ENCODE peak calls at places on chromosomes 11 and 22, in four cellular contexts. J is ovary, O is left lung, G is aorta. R is an unnamed sample. For H3K4me1, the result is how much of the 10 kb centered on the place peaks cover.

GRCh38 chr22:33925194-33925593 is 4.9 kb upstream of the LARGE1 start:
- DNase-seq in O (no peak), J (no peak), G (no peak), R (no peak)

GRCh38 chr22:20425821-20426615 is 11.6 kb downstream of the SCARF2 start:
- DNase-seq in O (peak), J (no peak), G (peak), R (no peak)

GRCh38 chr11:36460220-36460619 is 49.9 kb downstream of the TRAF6 start:
- DNase-seq in O (no peak), G (no peak), J (no peak), R (no peak)

GRCh38 chr11:120079750-120080610 is 57.9 kb downstream of the TRIM29 start:
- DNase-seq in G (no peak), J (peak), O (no peak), R (no peak)

GRCh38 chr22:37435970-37436603 is 8.8 kb upstream of the ELFN2 start:
- DNase-seq in G (peak), J (no peak), O (no peak), R (no peak)

GRCh38 chr11:69253028-69253427 is 40.9 kb upstream of the MYEOV start:
- DNase-seq in O (no peak), J (no peak), G (no peak), R (peak)

GRCh38 chr11:14449302-14449714 is 50.3 kb downstream of the COPB1 start:
- DNase-seq in G (no peak), O (no peak), J (no peak), R (peak)

GRCh38 chr11:8872017-8872416 is 39.0 kb upstream of the AKIP1 start:
- DNase-seq in J (peak), O (no peak), G (no peak), R (no peak)

GRCh38 chr11:11167806-11168205 is 185.2 kb downstream of the CSNK2A3 start:
- DNase-seq in J (no peak), G (no peak), O (no peak), R (no peak)

GRCh38 chr11:65851083-65851579 is 6.8 kb downstream of the CFL1 start:
- DNase-seq in O (no peak), J (peak), G (no peak), R (peak)

GRCh38 chr11:73647459-73648100 is 1.2 kb downstream of the PLEKHB1 start:
- DNase-seq in O (peak), G (peak), J (peak), R (no peak)

GRCh38 chr22:37244114-37244921 is at the start of gene RAC2:
- DNase-seq in O (peak), J (peak), G (peak), R (no peak)

GRCh38 chr22:35089139-35089538 is 23.2 kb downstream of the ISX start:
- DNase-seq in J (no peak), G (no peak), O (no peak), R (no peak)

GRCh38 chr11:29333993-29334780 is 682.6 kb downstream of the KCNA4 start:
- DNase-seq in J (no peak), G (no peak), O (no peak), R (peak)

GRCh38 chr11:26443617-26444016 is 111.7 kb downstream of the ANO3 start:
- DNase-seq in O (no peak), J (no peak), G (no peak), R (no peak)

GRCh38 chr11:117819096-117820040 is 5.2 kb downstream of the FXYD2 start:
- DNase-seq in G (peak), O (peak), J (peak), R (no peak)

GRCh38 chr11:1553808-1554594 is 18.1 kb downstream of the DUSP8 start:
- DNase-seq in J (no peak), O (peak), G (peak), R (no peak)

GRCh38 chr11:133515075-133515474 is 17.2 kb downstream of the OPCML start:
- DNase-seq in O (no peak), G (no peak), J (no peak), R (no peak)

GRCh38 chr11:66466225-66467033 is at the start of gene PELI3:
- DNase-seq in G (peak), O (peak), J (peak), R (peak)

GRCh38 chr11:34281256-34281655 is 76.6 kb downstream of the ABTB2 start:
- DNase-seq in J (no peak), G (peak), O (no peak), R (no peak)

GRCh38 chr11:35237860-35238715 is 99.1 kb downstream of the CD44 start:
- DNase-seq in O (no peak), J (no peak), G (no peak), R (no peak)

GRCh38 chr11:16770016-16770415 is 31.6 kb downstream of the C11orf58 start:
- DNase-seq in O (no peak), G (no peak), J (no peak), R (no peak)

GRCh38 chr22:47631571-47632102 is 869.2 kb downstream of the TBC1D22A start:
- DNase-seq in G (no peak), J (peak), O (no peak), R (no peak)

GRCh38 chr11:59894616-59895015 is 16.0 kb downstream of the OOSP3 start:
- DNase-seq in J (no peak), O (no peak), G (no peak), R (no peak)

GRCh38 chr11:27460158-27460565 is 12.4 kb downstream of the LGR4 start:
- DNase-seq in J (no peak), O (no peak), G (no peak), R (no peak)
- H3K4me1 ChIP-seq in J (under half), O (under half), G (under half), R (under half)

DNA sequence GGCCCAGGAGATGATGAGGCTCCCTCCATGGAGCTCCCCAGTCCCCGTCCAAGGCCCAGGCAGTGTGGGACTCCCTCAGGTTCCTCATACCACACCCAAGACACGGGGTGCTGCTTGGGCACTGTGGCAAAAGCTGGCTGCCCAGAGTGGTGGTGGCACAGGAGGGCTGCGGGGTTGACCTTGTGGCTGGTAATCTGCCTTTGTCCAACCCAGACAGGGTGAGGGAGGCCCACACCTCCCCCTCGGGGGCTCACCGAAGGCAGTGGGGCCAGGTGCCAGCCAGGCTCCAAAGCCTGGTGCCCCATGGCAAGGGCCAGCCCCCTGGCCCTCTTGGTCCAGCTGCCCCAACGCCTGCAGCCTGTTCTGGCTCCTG is 17.2 kb downstream of the PHLDA2 start:
- DNase-seq in J (no peak), G (no peak), O (no peak), R (no peak)
- H3K27ac ChIP-seq in J (no peak), G (no peak), O (peak), R (no peak)

GRCh38 chr11:75523189-75523588 is 2.6 kb downstream of the GDPD5 start:
- DNase-seq in G (no peak), O (no peak), J (no peak), R (no peak)
- H3K4me3 ChIP-seq in G (no peak), O (no peak), J (no peak), R (no peak)

GRCh38 chr22:39265143-39265542 is 20.4 kb upstream of the PDGFB start:
- DNase-seq in O (no peak), J (no peak), G (no peak), R (no peak)
- H3K4me1 ChIP-seq in O (under half), J (under half), G (under half), R (under half)

GRCh38 chr22:49849161-49850020 is 4.3 kb upstream of the ZBED4 start:
- DNase-seq in J (no peak), G (no peak), O (peak), R (no peak)

GRCh38 chr22:49850959-49851815 is 2.5 kb upstream of the ZBED4 start:
- DNase-seq in J (no peak), G (no peak), O (no peak), R (no peak)

GRCh38 chr22:49850021-49850911 is 3.4 kb upstream of the ZBED4 start:
- DNase-seq in J (no peak), O (no peak), G (no peak), R (no peak)

GRCh38 chr22:49847751-49848689 is 5.6 kb upstream of the ZBED4 start:
- DNase-seq in J (no peak), G (peak), O (peak), R (no peak)

GRCh38 chr22:49848690-49849160 is 4.9 kb upstream of the ZBED4 start:
- DNase-seq in J (no peak), O (peak), G (peak), R (no peak)
- H3K27ac ChIP-seq in J (no peak), O (peak), G (no peak), R (no peak)

GRCh38 chr11:6608726-6609501 is 3.1 kb downstream of the TAF10 start:
- DNase-seq in J (no peak), O (no peak), G (peak), R (peak)

GRCh38 chr11:6607190-6607635 is 3.6 kb downstream of the ILK start:
- DNase-seq in O (no peak), G (no peak), J (no peak), R (no peak)

GRCh38 chr11:6608011-6608410 is 4.0 kb downstream of the TAF10 start:
- DNase-seq in G (no peak), J (peak), O (peak), R (no peak)

GRCh38 chr11:6604081-6604626 is 580 bp downstream of the ILK start:
- DNase-seq in J (peak), O (no peak), G (peak), R (no peak)

DNA sequence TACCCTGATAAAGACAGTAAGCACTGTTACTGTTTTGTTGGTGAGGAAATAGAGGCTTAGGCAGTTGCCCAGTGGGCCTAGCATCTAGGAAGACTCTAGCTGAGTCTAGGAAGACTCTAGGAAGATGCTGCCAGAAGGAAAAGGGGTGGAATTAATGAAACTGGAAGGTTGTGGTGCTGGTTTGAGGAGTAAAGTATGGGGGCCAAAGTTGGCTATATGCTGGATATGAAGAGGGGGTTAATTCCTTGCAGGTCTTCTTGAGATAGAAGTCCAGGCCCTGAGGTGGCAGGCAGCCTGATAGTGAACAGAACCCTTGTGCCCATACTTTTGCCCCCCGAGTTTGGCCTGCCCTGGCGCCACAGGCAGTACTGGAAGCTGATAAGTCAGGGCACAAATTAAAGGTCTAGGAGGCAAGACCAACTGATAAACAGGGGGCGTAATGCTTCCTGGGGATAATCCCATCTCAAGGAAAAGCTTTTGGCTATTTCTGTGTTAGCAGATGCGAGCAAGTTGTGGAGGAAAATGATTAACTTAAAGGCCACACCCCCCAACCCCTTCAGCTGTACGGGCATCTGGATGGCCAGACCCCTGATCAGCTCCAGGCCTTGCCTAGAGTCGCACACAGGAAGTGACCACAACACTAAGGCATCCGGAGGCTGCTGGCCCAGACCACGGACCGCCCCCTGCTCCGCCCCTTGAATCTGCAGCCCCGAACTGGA is 3.1 kb downstream of the ILK start:
- DNase-seq in O (peak), G (peak), J (peak), R (peak)
- H3K4me3 ChIP-seq in O (no peak), G (peak), J (peak), R (no peak)

R was measured in SJSA1.